ENCODE peak calls at places on chromosomes 5 and 9, in four cellular contexts. F is GM12878, C is NT2/D1, I is H1. A is an unnamed sample.
A peak's percentile ranks its signal among the peaks of the same experiment; 100 is the strongest.

GRCh38 chr5:124605516-124605915 is 140.9 kb downstream of the ZNF608 start:
- DNase-seq in F (no peak), C (no peak), I (no peak), A (peak; percentile 90)

GRCh38 chr9:110892689-110893088 is 145.6 kb downstream of the LPAR1 start:
- DNase-seq in F (no peak), C (no peak), I (no peak), A (no peak)

GRCh38 chr9:38619556-38620447 is 594 bp downstream of the ANKRD18A start:
- DNase-seq in F (no peak), C (no peak), I (no peak), A (peak; percentile 21)

GRCh38 chr9:68931821-68932220 is 82.1 kb downstream of the PRKACG start:
- DNase-seq in F (no peak), C (no peak), I (no peak), A (no peak)

GRCh38 chr9:109098221-109098959 is 21.4 kb downstream of the TMEM245 start:
- DNase-seq in F (no peak), C (no peak), I (no peak), A (peak; percentile 68)

GRCh38 chr9:92807757-92808725 is 43.4 kb upstream of the BICD2 start:
- DNase-seq in F (no peak), C (no peak), I (no peak), A (no peak)

GRCh38 chr5:14510156-14510734 is 71.3 kb upstream of the OTULINL start:
- DNase-seq in F (no peak), C (no peak), I (no peak), A (no peak)

GRCh38 chr5:108345541-108346171 is 36.2 kb downstream of the FBXL17 start:
- DNase-seq in F (peak; percentile 5), C (no peak), I (no peak), A (peak; percentile 43)

GRCh38 chr9:4262735-4263141 is 37.1 kb downstream of the GLIS3 start:
- DNase-seq in F (no peak), C (peak; percentile 43), I (no peak), A (peak; percentile 76)

GRCh38 chr9:113578877-113579269 is 115.3 kb downstream of the RGS3 start:
- DNase-seq in F (peak; percentile 88), C (no peak), I (no peak), A (no peak)

GRCh38 chr5:101580591-101580990 is 677.5 kb upstream of the ST8SIA4 start:
- DNase-seq in F (no peak), C (no peak), I (no peak), A (no peak)

GRCh38 chr9:113477661-113478060 is 14.1 kb downstream of the RGS3 start:
- DNase-seq in F (no peak), C (no peak), I (no peak), A (no peak)

GRCh38 chr9:5976668-5977397 is 38.6 kb downstream of the RANBP6 start:
- DNase-seq in F (peak; percentile 11), C (no peak), I (no peak), A (no peak)

GRCh38 chr5:175640108-175640507 is 17.8 kb upstream of the HRH2 start:
- DNase-seq in F (no peak), C (no peak), I (no peak), A (no peak)

GRCh38 chr5:80867233-80867632 is 92.9 kb upstream of the RASGRF2 start:
- DNase-seq in F (no peak), C (no peak), I (no peak), A (no peak)

GRCh38 chr9:4929917-4930316 is 55.2 kb upstream of the JAK2 start:
- DNase-seq in F (no peak), C (no peak), I (no peak), A (peak; percentile 10)

GRCh38 chr5:79736528-79737514 is 47.2 kb downstream of the CMYA5 start:
- DNase-seq in F (no peak), C (no peak), I (no peak), A (no peak)

GRCh38 chr5:152532714-152533113 is 127.6 kb upstream of the NMUR2 start:
- DNase-seq in F (peak; percentile 15), C (peak; percentile 43), I (no peak), A (peak; percentile 33)

GRCh38 chr5:9533096-9533495 is 12.8 kb downstream of the SEMA5A start:
- DNase-seq in F (no peak), C (no peak), I (no peak), A (no peak)

GRCh38 chr5:54217826-54218503 is 92.4 kb downstream of the ARL15 start:
- DNase-seq in F (no peak), C (peak; percentile 59), I (no peak), A (peak; percentile 37)

GRCh38 chr9:124139001-124139400 is 118.7 kb upstream of the NEK6 start:
- DNase-seq in F (no peak), C (no peak), I (no peak), A (no peak)

GRCh38 chr5:22889714-22890113 is 36.6 kb upstream of the CDH12 start:
- DNase-seq in F (no peak), C (no peak), I (no peak), A (no peak)

GRCh38 chr5:38670066-38670465 is 113.6 kb upstream of the LIFR start:
- DNase-seq in F (no peak), C (no peak), I (no peak), A (no peak)

GRCh38 chr5:38673671-38674071 is 117.2 kb upstream of the LIFR start:
- DNase-seq in F (no peak), C (no peak), I (no peak), A (peak; percentile 13)

GRCh38 chr5:38670878-38671277 is 114.4 kb upstream of the LIFR start:
- DNase-seq in F (no peak), C (no peak), I (no peak), A (no peak)

GRCh38 chr5:38675443-38675842 is 119.0 kb upstream of the LIFR start:
- DNase-seq in F (no peak), C (no peak), I (no peak), A (no peak)

DNA sequence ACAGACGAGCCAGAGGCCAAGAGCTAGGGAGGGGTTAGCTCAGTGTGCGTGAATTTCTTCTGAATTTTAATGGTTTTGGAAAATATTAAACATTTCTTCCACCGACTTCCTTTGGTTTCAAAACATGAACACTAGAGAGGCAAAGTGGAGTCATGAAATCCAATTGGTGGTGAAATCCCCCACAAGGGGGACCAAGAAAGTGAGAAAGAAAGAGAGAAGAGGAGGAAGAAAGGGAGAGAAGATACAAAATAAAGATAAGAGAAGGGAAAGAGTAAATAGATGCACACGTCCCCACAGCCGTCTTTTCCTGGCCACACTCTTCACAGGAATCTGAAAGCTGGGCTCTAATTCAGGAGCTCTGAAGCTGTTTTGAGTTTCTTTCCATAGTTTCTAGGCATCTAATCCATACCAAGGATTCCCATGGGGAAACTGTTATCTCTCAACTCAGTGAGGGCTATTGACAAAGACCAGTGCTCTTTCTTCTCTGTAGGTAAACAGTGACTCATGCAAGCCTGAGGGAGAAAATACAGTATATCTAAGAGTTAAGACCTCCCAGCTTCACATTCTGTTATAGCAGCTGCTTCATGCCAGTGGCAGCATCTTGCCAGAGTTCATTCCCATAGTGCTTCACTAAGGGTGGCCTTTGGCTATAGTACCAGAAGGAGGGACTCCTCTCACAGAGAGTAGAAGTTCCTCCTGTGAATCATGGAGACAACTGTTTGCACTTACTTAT is 115.8 kb upstream of the LIFR start:
- DNase-seq in F (no peak), C (peak; percentile 27), I (no peak), A (peak; percentile 64)
- H3K9ac ChIP-seq in F (no peak overlapping the region), C (no peak overlapping the region), I (no peak overlapping the region), A (no peak overlapping the region)

DNA sequence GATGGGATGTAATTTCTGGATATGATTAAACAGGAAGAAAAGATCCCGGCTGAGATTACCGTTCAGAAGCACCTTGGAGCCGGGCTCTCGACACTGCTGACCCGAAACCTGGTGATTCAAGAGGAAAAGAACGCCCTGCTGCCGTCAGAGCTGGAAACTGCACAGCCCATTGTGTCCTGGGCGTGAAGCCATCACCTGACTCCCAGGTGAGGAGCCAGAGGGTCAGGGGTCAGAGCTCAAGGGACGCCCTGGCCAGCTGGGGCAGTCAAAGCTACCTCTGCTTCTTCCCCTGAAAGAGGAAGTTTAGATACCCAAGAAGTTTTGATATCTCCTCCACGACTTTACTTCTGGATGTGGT is 17.8 kb upstream of the SLC12A7 start:
- DNase-seq in F (no peak), C (no peak), I (no peak), A (no peak)
- TF ChIP-seq SUZ12 in F (no peak), C (no peak), I (no peak), A (no peak)

DNA sequence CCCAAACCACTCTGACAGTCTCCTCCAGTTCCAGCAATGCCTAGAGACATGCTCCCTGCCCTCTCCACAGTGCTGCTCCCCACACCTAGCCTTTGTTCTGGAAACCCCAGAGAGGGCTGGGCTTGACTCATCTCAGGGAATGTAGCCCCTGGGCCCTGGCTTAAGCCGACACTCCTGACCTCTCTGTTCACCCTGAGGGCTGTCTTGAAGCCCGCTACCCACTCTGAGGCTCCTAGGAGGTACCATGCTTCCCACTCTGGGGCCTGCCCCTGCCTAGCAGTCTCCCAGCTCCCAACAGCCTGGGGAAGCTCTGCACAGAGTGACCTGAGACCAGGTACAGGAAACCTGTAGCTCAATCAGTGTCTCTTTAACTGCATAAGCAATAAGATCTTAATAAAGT is 4.0 kb downstream of the SLC35A4 start:
- DNase-seq in F (no peak), C (no peak), I (no peak), A (no peak)
- H3K9ac ChIP-seq in F (peak overlapping the region; percentile 60), C (no peak overlapping the region), I (no peak overlapping the region), A (no peak overlapping the region)

DNA sequence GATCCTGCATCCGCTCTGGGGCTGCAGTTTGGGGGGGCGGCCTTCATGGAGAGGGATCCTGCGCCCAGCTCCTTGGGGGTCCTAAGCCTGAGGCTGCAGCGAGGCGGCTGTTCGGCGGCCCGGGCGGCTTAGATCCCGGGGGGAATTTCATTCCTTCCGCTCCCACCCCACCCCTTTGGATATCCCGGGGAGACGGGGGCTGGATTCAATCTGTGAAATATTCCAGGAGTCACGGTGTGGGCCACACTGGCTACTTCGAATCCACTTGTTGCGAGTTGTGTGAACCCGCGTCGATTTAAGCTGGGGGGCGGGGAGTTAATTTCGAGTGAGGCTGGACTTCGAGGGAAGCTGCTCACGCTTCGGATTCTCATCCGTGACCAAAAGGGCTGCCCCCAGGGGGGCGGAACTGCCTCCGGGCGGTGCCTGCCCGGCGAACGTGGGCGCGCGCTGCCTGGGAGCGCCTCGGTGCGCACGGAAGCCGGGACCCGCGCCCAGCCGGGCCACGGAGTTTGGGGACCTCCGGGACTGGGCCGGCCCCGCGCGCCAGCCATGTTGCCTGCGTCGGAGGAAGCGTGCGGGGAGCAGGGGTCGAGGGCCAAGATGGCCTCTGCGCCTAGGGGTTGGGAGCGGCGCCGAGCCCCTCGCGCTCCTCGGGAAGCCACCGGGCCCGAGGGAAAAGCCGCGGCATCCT is 790 bp downstream of the OCLN start:
- DNase-seq in F (no peak), C (no peak), I (no peak), A (no peak)
- TF ChIP-seq SUZ12 in F (no peak), C (no peak), I (no peak), A (no peak)